ENCODE peak calls at places on chromosome 12, in four cellular contexts. B is RWPE2, Q is heart right ventricle, H is ovary. C is an unnamed sample. For H3K27me3 and H3K36me3, the result is how much of the 10 kb centered on the place peaks cover.

GRCh38 chr12:64679487-64679983 is 69.2 kb downstream of the RASSF3 start:
- DNase-seq in B (peak), Q (peak), H (peak), C (peak)

GRCh38 chr12:64744422-64745258 is 14.6 kb downstream of the GNS start:
- DNase-seq in B (no peak), Q (no peak), H (no peak), C (no peak)

GRCh38 chr12:126182619-126183236 is 1117.5 kb downstream of the AACS start:
- DNase-seq in B (no peak), Q (no peak), H (no peak), C (no peak)

GRCh38 chr12:75289678-75290200 is 40.4 kb downstream of the CAPS2 start:
- DNase-seq in B (no peak), Q (no peak), H (no peak), C (no peak)

GRCh38 chr12:94078138-94078723 is 70.1 kb upstream of the PLXNC1 start:
- DNase-seq in B (no peak), Q (no peak), H (no peak), C (no peak)

GRCh38 chr12:90978117-90978770 is 23.3 kb upstream of the CCER1 start:
- DNase-seq in B (no peak), Q (no peak), H (no peak), C (no peak)

GRCh38 chr12:104669851-104670337 is 213.1 kb downstream of the CHST11 start:
- DNase-seq in B (no peak), Q (peak), H (peak), C (peak)

GRCh38 chr12:106601031-106601430 is 18.2 kb downstream of the RFX4 start:
- DNase-seq in B (no peak), Q (no peak), H (no peak), C (no peak)

GRCh38 chr12:116141110-116141832 is 136.2 kb downstream of the MED13L start:
- DNase-seq in B (no peak), Q (no peak), H (no peak), C (no peak)

GRCh38 chr12:14664434-14665023 is 31.9 kb downstream of the GUCY2C start:
- DNase-seq in B (no peak), Q (no peak), H (no peak), C (no peak)

GRCh38 chr12:109736552-109737108 is 23.0 kb downstream of the FAM222A start:
- DNase-seq in B (peak), Q (peak), H (peak), C (peak)

GRCh38 chr12:89884365-89884915 is 175.8 kb upstream of the ATP2B1 start:
- DNase-seq in B (no peak), Q (no peak), H (no peak), C (no peak)

DNA sequence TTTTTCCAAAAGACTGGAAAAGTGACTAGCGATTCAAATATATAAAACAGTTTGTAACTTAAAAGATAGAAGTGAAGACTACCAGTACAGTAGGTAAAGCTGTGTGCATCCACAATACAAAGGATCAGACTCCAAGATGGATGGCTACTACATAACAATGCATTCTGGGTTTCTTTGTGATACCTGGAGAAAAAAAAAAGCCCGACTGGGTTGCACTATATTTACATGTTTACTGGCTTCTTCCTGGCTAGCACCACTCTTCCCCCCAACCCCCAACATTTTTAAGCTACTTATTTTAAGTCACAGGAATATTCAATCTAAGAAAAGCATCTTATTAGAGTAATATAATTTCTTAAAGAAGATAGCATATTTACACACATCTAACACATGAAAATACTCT is 61.1 kb upstream of the SINHCAF start:
- DNase-seq in B (no peak), Q (no peak), H (no peak), C (no peak)
- H3K27me3 ChIP-seq in B (under half), Q (under half), H (under half), C (under half)

GRCh38 chr12:113297214-113297587 is 37.7 kb downstream of the SLC8B1 start:
- DNase-seq in B (no peak), Q (no peak), H (no peak), C (no peak)
- TF ChIP-seq CTCF in B (no peak), Q (no peak), H (no peak), C (no peak)

GRCh38 chr12:112230136-112230535 is 104.8 kb downstream of the TRAFD1 start:
- DNase-seq in B (no peak), Q (no peak), H (no peak), C (no peak)
- H3K36me3 ChIP-seq in B (half or more), Q (half or more), H (under half), C (under half)

GRCh38 chr12:117363953-117364486 is 2.6 kb upstream of the NOS1 start:
- DNase-seq in B (no peak), Q (no peak), H (no peak), C (no peak)
- H3K27me3 ChIP-seq in B (under half), Q (half or more), H (under half), C (under half)

GRCh38 chr12:22084852-22085251 is 38.8 kb downstream of the CMAS start:
- DNase-seq in B (no peak), Q (no peak), H (no peak), C (no peak)

GRCh38 chr12:22082190-22082701 is 36.2 kb downstream of the CMAS start:
- DNase-seq in B (no peak), Q (no peak), H (no peak), C (no peak)

GRCh38 chr12:22088886-22089285 is 42.9 kb downstream of the CMAS start:
- DNase-seq in B (no peak), Q (no peak), H (no peak), C (no peak)

DNA sequence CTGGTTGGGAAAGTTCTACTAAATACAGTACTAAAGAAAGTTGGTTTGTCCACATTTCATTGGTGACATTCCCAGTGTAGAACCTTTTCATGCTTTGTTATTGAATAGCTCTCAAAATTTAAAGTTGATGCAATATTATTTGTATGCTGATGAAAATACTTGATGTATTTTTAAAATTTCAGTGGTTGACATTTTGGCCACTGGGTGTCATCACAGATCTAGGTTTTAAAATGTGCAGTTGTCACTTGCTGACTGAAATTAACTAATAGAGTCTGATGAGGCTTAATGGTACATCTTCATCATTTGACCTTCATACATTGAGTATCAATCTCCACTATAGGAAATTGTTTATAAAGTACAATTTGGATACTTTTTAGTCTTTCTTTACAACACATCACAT is 37.1 kb downstream of the CMAS start:
- DNase-seq in B (no peak), Q (no peak), H (no peak), C (no peak)
- TF ChIP-seq CTCF in B (peak), Q (no peak), H (no peak), C (peak)

GRCh38 chr12:57263096-57263495 is 12.1 kb upstream of the STAC3 start:
- DNase-seq in B (no peak), Q (no peak), H (no peak), C (no peak)
- H3K36me3 ChIP-seq in B (half or more), Q (under half), H (under half), C (under half)

GRCh38 chr12:53953831-53954693 is 641 bp upstream of the HOXC12 start:
- DNase-seq in B (no peak), Q (no peak), H (no peak), C (no peak)
- H3K27me3 ChIP-seq in B (half or more), Q (half or more), H (under half), C (half or more)

GRCh38 chr12:111033281-111034147 is 113.1 kb upstream of the MYL2 start:
- DNase-seq in B (peak), Q (no peak), H (no peak), C (no peak)
- TF ChIP-seq CTCF in B (peak), Q (no peak), H (no peak), C (no peak)

GRCh38 chr12:124351422-124351821 is 56.5 kb downstream of the RFLNA start:
- DNase-seq in B (no peak), Q (no peak), H (no peak), C (no peak)
- H3K36me3 ChIP-seq in B (half or more), Q (half or more), H (under half), C (half or more)

C was measured in psoas muscle.